ENCODE peak calls at places on chromosomes 6 and 20, in six cellular contexts. One of them, this sample, is unnamed.
A peak's percentile ranks its signal among the peaks of the same experiment; 100 is the strongest.

GRCh38 chr20:38325167-38325566 is 21.1 kb upstream of the LBP start:
- DNase-seq in neuronal stem cell: no peak
- DNase-seq in IMR-90: no peak
- DNase-seq in mesenchymal stem cell: no peak
- DNase-seq in H1: no peak
- DNase-seq in trophoblast cell: no peak
- DNase-seq in this sample: no peak

GRCh38 chr20:21505810-21506530 is 7.9 kb downstream of the NKX2-2 start:
- DNase-seq in neuronal stem cell: peak; percentile 73
- DNase-seq in IMR-90: peak; percentile 20
- DNase-seq in mesenchymal stem cell: no peak
- DNase-seq in H1: no peak
- DNase-seq in trophoblast cell: no peak
- DNase-seq in this sample: peak; percentile 72

GRCh38 chr6:71056656-71057055 is 99.8 kb upstream of the B3GAT2 start:
- DNase-seq in neuronal stem cell: no peak
- DNase-seq in IMR-90: no peak
- DNase-seq in mesenchymal stem cell: no peak
- DNase-seq in H1: no peak
- DNase-seq in trophoblast cell: no peak
- DNase-seq in this sample: no peak

GRCh38 chr6:73521351-73522254 is 771 bp upstream of the EEF1A1 start:
- DNase-seq in neuronal stem cell: no peak
- DNase-seq in IMR-90: peak; percentile 91
- DNase-seq in mesenchymal stem cell: peak; percentile 95
- DNase-seq in H1: no peak
- DNase-seq in trophoblast cell: peak; percentile 61
- DNase-seq in this sample: peak; percentile 42

GRCh38 chr20:53743607-53744260 is 150.1 kb upstream of the ZNF217 start:
- DNase-seq in neuronal stem cell: no peak
- DNase-seq in IMR-90: no peak
- DNase-seq in mesenchymal stem cell: no peak
- DNase-seq in H1: no peak
- DNase-seq in trophoblast cell: no peak
- DNase-seq in this sample: no peak

GRCh38 chr20:49230021-49230420 is 10.8 kb downstream of the DDX27 start:
- DNase-seq in neuronal stem cell: no peak
- DNase-seq in IMR-90: no peak
- DNase-seq in mesenchymal stem cell: no peak
- DNase-seq in H1: no peak
- DNase-seq in trophoblast cell: no peak
- DNase-seq in this sample: no peak

GRCh38 chr6:30942338-30943060 is 1.7 kb downstream of the MUCL3 start:
- DNase-seq in neuronal stem cell: peak; percentile 89
- DNase-seq in IMR-90: peak; percentile 76
- DNase-seq in mesenchymal stem cell: peak; percentile 74
- DNase-seq in H1: peak; percentile 83
- DNase-seq in trophoblast cell: peak; percentile 43
- DNase-seq in this sample: peak; percentile 98

GRCh38 chr20:10686356-10687169 is 12.8 kb upstream of the JAG1 start:
- DNase-seq in neuronal stem cell: no peak
- DNase-seq in IMR-90: no peak
- DNase-seq in mesenchymal stem cell: no peak
- DNase-seq in H1: no peak
- DNase-seq in trophoblast cell: no peak
- DNase-seq in this sample: no peak

GRCh38 chr6:36120979-36121706 is 9.2 kb upstream of the MAPK13 start:
- DNase-seq in neuronal stem cell: no peak
- DNase-seq in IMR-90: no peak
- DNase-seq in mesenchymal stem cell: peak; percentile 42
- DNase-seq in H1: no peak
- DNase-seq in trophoblast cell: peak; percentile 64
- DNase-seq in this sample: peak; percentile 47

GRCh38 chr6:4316867-4317400 is 181.6 kb upstream of the ECI2 start:
- DNase-seq in neuronal stem cell: no peak
- DNase-seq in IMR-90: peak; percentile 90
- DNase-seq in mesenchymal stem cell: peak; percentile 82
- DNase-seq in H1: no peak
- DNase-seq in trophoblast cell: peak; percentile 19
- DNase-seq in this sample: peak; percentile 60

GRCh38 chr6:160882019-160882418 is 109.5 kb upstream of the MAP3K4 start:
- DNase-seq in neuronal stem cell: no peak
- DNase-seq in IMR-90: no peak
- DNase-seq in mesenchymal stem cell: no peak
- DNase-seq in H1: no peak
- DNase-seq in trophoblast cell: no peak
- DNase-seq in this sample: no peak

GRCh38 chr20:24977336-24977735 is 15.2 kb downstream of the APMAP start:
- DNase-seq in neuronal stem cell: no peak
- DNase-seq in IMR-90: no peak
- DNase-seq in mesenchymal stem cell: no peak
- DNase-seq in H1: no peak
- DNase-seq in trophoblast cell: no peak
- DNase-seq in this sample: no peak

GRCh38 chr6:17972978-17973622 is 14.3 kb downstream of the KIF13A start:
- DNase-seq in neuronal stem cell: no peak
- DNase-seq in IMR-90: no peak
- DNase-seq in mesenchymal stem cell: no peak
- DNase-seq in H1: no peak
- DNase-seq in trophoblast cell: no peak
- DNase-seq in this sample: peak; percentile 65

GRCh38 chr20:48605364-48606116 is 222.3 kb downstream of the PREX1 start:
- DNase-seq in neuronal stem cell: no peak
- DNase-seq in IMR-90: no peak
- DNase-seq in mesenchymal stem cell: no peak
- DNase-seq in H1: no peak
- DNase-seq in trophoblast cell: no peak
- DNase-seq in this sample: no peak

GRCh38 chr20:48826064-48826463 is 1.7 kb downstream of the PREX1 start:
- DNase-seq in neuronal stem cell: peak; percentile 62
- DNase-seq in IMR-90: no peak
- DNase-seq in mesenchymal stem cell: no peak
- DNase-seq in H1: peak; percentile 15
- DNase-seq in trophoblast cell: no peak
- DNase-seq in this sample: peak; percentile 95

GRCh38 chr20:21190866-21191265 is 65.0 kb downstream of the KIZ start:
- DNase-seq in neuronal stem cell: no peak
- DNase-seq in IMR-90: no peak
- DNase-seq in mesenchymal stem cell: no peak
- DNase-seq in H1: no peak
- DNase-seq in trophoblast cell: no peak
- DNase-seq in this sample: no peak

GRCh38 chr6:19070520-19070919 is 683.4 kb downstream of the RNF144B start:
- DNase-seq in neuronal stem cell: no peak
- DNase-seq in IMR-90: no peak
- DNase-seq in mesenchymal stem cell: no peak
- DNase-seq in H1: no peak
- DNase-seq in trophoblast cell: no peak
- DNase-seq in this sample: no peak

GRCh38 chr20:54438166-54438565 is 37.2 kb upstream of the DOK5 start:
- DNase-seq in neuronal stem cell: no peak
- DNase-seq in IMR-90: no peak
- DNase-seq in mesenchymal stem cell: no peak
- DNase-seq in H1: no peak
- DNase-seq in trophoblast cell: peak; percentile 9
- DNase-seq in this sample: peak; percentile 55

GRCh38 chr6:146814148-146814750 is 215.5 kb downstream of the ADGB start:
- DNase-seq in neuronal stem cell: no peak
- DNase-seq in IMR-90: peak; percentile 40
- DNase-seq in mesenchymal stem cell: peak; percentile 59
- DNase-seq in H1: no peak
- DNase-seq in trophoblast cell: no peak
- DNase-seq in this sample: no peak

GRCh38 chr6:130535242-130535641 is 169.4 kb downstream of the TMEM200A start:
- DNase-seq in neuronal stem cell: no peak
- DNase-seq in IMR-90: no peak
- DNase-seq in mesenchymal stem cell: no peak
- DNase-seq in H1: no peak
- DNase-seq in trophoblast cell: no peak
- DNase-seq in this sample: no peak

GRCh38 chr6:88704980-88705379 is 258.4 kb downstream of the RNGTT start:
- DNase-seq in neuronal stem cell: no peak
- DNase-seq in IMR-90: peak; percentile 23
- DNase-seq in mesenchymal stem cell: no peak
- DNase-seq in H1: no peak
- DNase-seq in trophoblast cell: no peak
- DNase-seq in this sample: no peak

GRCh38 chr6:88712243-88712936 is 251.0 kb downstream of the RNGTT start:
- DNase-seq in neuronal stem cell: no peak
- DNase-seq in IMR-90: no peak
- DNase-seq in mesenchymal stem cell: no peak
- DNase-seq in H1: no peak
- DNase-seq in trophoblast cell: no peak
- DNase-seq in this sample: no peak

GRCh38 chr6:88705601-88706000 is 257.8 kb downstream of the RNGTT start:
- DNase-seq in neuronal stem cell: no peak
- DNase-seq in IMR-90: no peak
- DNase-seq in mesenchymal stem cell: no peak
- DNase-seq in H1: no peak
- DNase-seq in trophoblast cell: no peak
- DNase-seq in this sample: no peak

GRCh38 chr6:88709819-88710246 is 253.6 kb downstream of the RNGTT start:
- DNase-seq in neuronal stem cell: no peak
- DNase-seq in IMR-90: no peak
- DNase-seq in mesenchymal stem cell: no peak
- DNase-seq in H1: no peak
- DNase-seq in trophoblast cell: no peak
- DNase-seq in this sample: no peak

GRCh38 chr6:88708197-88708744 is 255.1 kb downstream of the RNGTT start:
- DNase-seq in neuronal stem cell: no peak
- DNase-seq in IMR-90: no peak
- DNase-seq in mesenchymal stem cell: no peak
- DNase-seq in H1: no peak
- DNase-seq in trophoblast cell: no peak
- DNase-seq in this sample: no peak
- H3K36me3 ChIP-seq in neuronal stem cell: no peaks in the 10 kb centered on the region
- H3K36me3 ChIP-seq in IMR-90: no peaks in the 10 kb centered on the region
- H3K36me3 ChIP-seq in mesenchymal stem cell: no peaks in the 10 kb centered on the region
- H3K36me3 ChIP-seq in H1: no peaks in the 10 kb centered on the region
- H3K36me3 ChIP-seq in trophoblast cell: no peaks in the 10 kb centered on the region
- H3K36me3 ChIP-seq in this sample: no peaks in the 10 kb centered on the region

DNA sequence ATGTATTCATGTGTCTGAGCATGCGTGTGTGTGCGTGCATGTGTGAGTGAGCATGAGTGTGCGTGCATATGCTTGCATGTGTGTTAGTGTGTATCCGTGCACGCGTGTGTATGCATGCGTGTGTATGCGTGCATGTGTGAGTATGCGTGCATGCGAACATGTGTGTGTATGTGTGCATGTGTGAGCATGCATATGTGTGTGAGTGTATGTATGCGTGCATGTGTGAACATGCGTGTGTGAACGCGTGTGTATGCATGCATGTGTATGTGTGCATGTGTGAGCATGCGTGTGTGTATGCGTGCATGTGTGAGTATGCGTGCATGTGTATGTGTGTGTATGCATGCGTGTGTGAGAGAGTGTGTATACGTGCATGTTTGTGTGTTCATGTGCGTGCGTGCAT is 77.9 kb downstream of the SMOC2 start:
- DNase-seq in neuronal stem cell: no peak
- DNase-seq in IMR-90: no peak
- DNase-seq in mesenchymal stem cell: no peak
- DNase-seq in H1: no peak
- DNase-seq in trophoblast cell: no peak
- DNase-seq in this sample: no peak
- H3K23ac ChIP-seq in neuronal stem cell: peak overlapping the region; percentile 3
- H3K23ac ChIP-seq in IMR-90: no peak overlapping the region
- H3K23ac ChIP-seq in mesenchymal stem cell: no peak overlapping the region
- H3K23ac ChIP-seq in H1: no peak overlapping the region
- H3K23ac ChIP-seq in trophoblast cell: peak overlapping the region; percentile 64
- H3K23ac ChIP-seq in this sample: no peak overlapping the region

DNA sequence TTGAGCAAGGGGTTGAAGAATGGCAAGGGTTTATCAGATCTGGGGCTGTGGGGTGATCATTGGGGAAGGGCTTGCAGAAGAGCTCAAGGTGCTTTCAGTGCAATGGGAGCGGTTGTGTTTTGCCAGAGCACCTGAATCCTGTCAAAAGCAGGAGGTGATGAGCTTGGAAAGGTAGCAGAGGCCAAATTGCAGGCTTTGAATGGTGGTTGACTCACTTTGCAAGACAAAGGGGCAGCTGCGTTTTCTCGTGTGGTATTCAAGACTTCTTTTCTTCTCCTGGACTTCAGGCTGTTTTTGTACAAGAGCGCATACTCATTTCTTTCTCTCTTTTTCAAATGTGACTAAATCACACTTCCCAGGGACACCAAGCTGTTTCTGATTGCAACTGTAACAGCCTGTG is 32.3 kb downstream of the GHRH start:
- DNase-seq in neuronal stem cell: no peak
- DNase-seq in IMR-90: no peak
- DNase-seq in mesenchymal stem cell: no peak
- DNase-seq in H1: peak; percentile 44
- DNase-seq in trophoblast cell: no peak
- DNase-seq in this sample: no peak
- H3K36me3 ChIP-seq in neuronal stem cell: peaks cover 37% of the 10 kb centered on the region
- H3K36me3 ChIP-seq in IMR-90: peaks cover 70% of the 10 kb centered on the region
- H3K36me3 ChIP-seq in mesenchymal stem cell: peaks cover 50% of the 10 kb centered on the region
- H3K36me3 ChIP-seq in H1: peaks cover 92% of the 10 kb centered on the region
- H3K36me3 ChIP-seq in trophoblast cell: peaks cover 83% of the 10 kb centered on the region
- H3K36me3 ChIP-seq in this sample: peaks cover 33% of the 10 kb centered on the region

GRCh38 chr20:44350567-44350966 is 4.9 kb upstream of the HNF4A start:
- DNase-seq in neuronal stem cell: no peak
- DNase-seq in IMR-90: no peak
- DNase-seq in mesenchymal stem cell: no peak
- DNase-seq in H1: no peak
- DNase-seq in trophoblast cell: no peak
- DNase-seq in this sample: no peak

GRCh38 chr20:44349349-44349748 is 6.2 kb upstream of the HNF4A start:
- DNase-seq in neuronal stem cell: no peak
- DNase-seq in IMR-90: no peak
- DNase-seq in mesenchymal stem cell: no peak
- DNase-seq in H1: no peak
- DNase-seq in trophoblast cell: no peak
- DNase-seq in this sample: no peak

GRCh38 chr20:44345147-44345546 is 8.3 kb downstream of the R3HDML start:
- DNase-seq in neuronal stem cell: no peak
- DNase-seq in IMR-90: no peak
- DNase-seq in mesenchymal stem cell: no peak
- DNase-seq in H1: no peak
- DNase-seq in trophoblast cell: no peak
- DNase-seq in this sample: no peak

GRCh38 chr20:44344723-44345122 is 7.9 kb downstream of the R3HDML start:
- DNase-seq in neuronal stem cell: no peak
- DNase-seq in IMR-90: no peak
- DNase-seq in mesenchymal stem cell: no peak
- DNase-seq in H1: no peak
- DNase-seq in trophoblast cell: no peak
- DNase-seq in this sample: no peak

DNA sequence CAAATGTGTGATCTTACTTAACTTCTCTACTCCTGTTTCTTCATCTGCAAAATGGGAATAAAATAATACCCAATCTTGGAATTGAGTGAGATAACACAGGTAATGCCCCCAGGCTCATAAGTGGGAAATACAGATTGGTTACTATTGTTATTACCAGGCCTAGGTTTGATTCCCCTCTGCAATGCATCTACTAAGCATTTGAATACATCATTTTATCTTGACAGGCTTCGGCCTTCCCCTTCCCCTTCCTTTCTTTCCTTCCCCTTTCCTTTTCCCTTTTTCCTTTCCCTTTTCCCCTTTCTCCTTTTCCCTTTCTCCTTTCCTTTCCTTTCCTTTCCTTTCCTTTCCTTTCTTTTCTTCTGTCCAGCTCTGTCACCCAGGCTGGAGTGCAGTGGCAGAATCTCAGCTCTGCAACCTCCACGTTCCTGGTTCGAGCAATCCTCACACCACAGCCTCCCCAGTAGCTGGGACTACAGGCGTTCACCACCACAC is 7.3 kb upstream of the HNF4A start:
- DNase-seq in neuronal stem cell: no peak
- DNase-seq in IMR-90: no peak
- DNase-seq in mesenchymal stem cell: no peak
- DNase-seq in H1: no peak
- DNase-seq in trophoblast cell: no peak
- DNase-seq in this sample: no peak
- H3K23ac ChIP-seq in neuronal stem cell: no peak overlapping the region
- H3K23ac ChIP-seq in IMR-90: no peak overlapping the region
- H3K23ac ChIP-seq in mesenchymal stem cell: no peak overlapping the region
- H3K23ac ChIP-seq in H1: no peak overlapping the region
- H3K23ac ChIP-seq in trophoblast cell: no peak overlapping the region
- H3K23ac ChIP-seq in this sample: no peak overlapping the region